ENCODE peak calls at places on chromosome 12, in four cellular contexts. One of them, this sample, is unnamed.

GRCh38 chr12:15858348-15858747 is 23.8 kb upstream of the STRAP start:
- DNase-seq in GM12878: no peak
- DNase-seq in WTC11: no peak
- DNase-seq in K562: no peak
- DNase-seq in this sample: no peak

GRCh38 chr12:53105256-53105655 is 2.0 kb downstream of the SOAT2 start:
- DNase-seq in GM12878: no peak
- DNase-seq in WTC11: no peak
- DNase-seq in K562: peak; percentile 2
- DNase-seq in this sample: no peak

GRCh38 chr12:113302466-113302865 is 32.4 kb downstream of the SLC8B1 start:
- DNase-seq in GM12878: no peak
- DNase-seq in WTC11: no peak
- DNase-seq in K562: no peak
- DNase-seq in this sample: no peak

GRCh38 chr12:23579257-23579656 is 370.2 kb downstream of the SOX5 start:
- DNase-seq in GM12878: no peak
- DNase-seq in WTC11: no peak
- DNase-seq in K562: no peak
- DNase-seq in this sample: no peak

GRCh38 chr12:132886529-132887477 is 602 bp downstream of the CHFR start:
- DNase-seq in GM12878: no peak
- DNase-seq in WTC11: peak; percentile 48
- DNase-seq in K562: no peak
- DNase-seq in this sample: peak; percentile 6

GRCh38 chr12:64633940-64634337 is 23.6 kb downstream of the RASSF3 start:
- DNase-seq in GM12878: no peak
- DNase-seq in WTC11: no peak
- DNase-seq in K562: no peak
- DNase-seq in this sample: peak; percentile 88

GRCh38 chr12:91178139-91178561 is 4.5 kb downstream of the DCN start:
- DNase-seq in GM12878: no peak
- DNase-seq in WTC11: no peak
- DNase-seq in K562: no peak
- DNase-seq in this sample: peak; percentile 6

GRCh38 chr12:58727526-58727925 is 192.8 kb downstream of the LRIG3 start:
- DNase-seq in GM12878: no peak
- DNase-seq in WTC11: no peak
- DNase-seq in K562: no peak
- DNase-seq in this sample: no peak

GRCh38 chr12:72267974-72268373 is 4.2 kb upstream of the TRHDE start:
- DNase-seq in GM12878: no peak
- DNase-seq in WTC11: no peak
- DNase-seq in K562: no peak
- DNase-seq in this sample: no peak

GRCh38 chr12:4197922-4198763 is 75.4 kb upstream of the CCND2 start:
- DNase-seq in GM12878: no peak
- DNase-seq in WTC11: no peak
- DNase-seq in K562: no peak
- DNase-seq in this sample: no peak

GRCh38 chr12:88299567-88300101 is 157.5 kb downstream of the TMTC3 start:
- DNase-seq in GM12878: peak; percentile 91
- DNase-seq in WTC11: no peak
- DNase-seq in K562: peak; percentile 13
- DNase-seq in this sample: no peak

GRCh38 chr12:62434504-62435336 is 31.9 kb upstream of the MON2 start:
- DNase-seq in GM12878: no peak
- DNase-seq in WTC11: no peak
- DNase-seq in K562: no peak
- DNase-seq in this sample: no peak

GRCh38 chr12:29591140-29592020 is 93.9 kb upstream of the OVCH1 start:
- DNase-seq in GM12878: no peak
- DNase-seq in WTC11: peak; percentile 50
- DNase-seq in K562: no peak
- DNase-seq in this sample: no peak

GRCh38 chr12:111215891-111216290 is 153.0 kb downstream of the PHETA1 start:
- DNase-seq in GM12878: no peak
- DNase-seq in WTC11: no peak
- DNase-seq in K562: no peak
- DNase-seq in this sample: no peak

GRCh38 chr12:79548525-79548924 is 142.2 kb downstream of the PAWR start:
- DNase-seq in GM12878: no peak
- DNase-seq in WTC11: no peak
- DNase-seq in K562: no peak
- DNase-seq in this sample: no peak

GRCh38 chr12:13609874-13610273 is 371.5 kb downstream of the GRIN2B start:
- DNase-seq in GM12878: no peak
- DNase-seq in WTC11: no peak
- DNase-seq in K562: no peak
- DNase-seq in this sample: no peak

GRCh38 chr12:69324797-69325466 is 23.2 kb upstream of the LYZ start:
- DNase-seq in GM12878: peak; percentile 26
- DNase-seq in WTC11: no peak
- DNase-seq in K562: no peak
- DNase-seq in this sample: no peak

GRCh38 chr12:5441497-5442236 is 9.8 kb downstream of the NTF3 start:
- DNase-seq in GM12878: no peak
- DNase-seq in WTC11: no peak
- DNase-seq in K562: no peak
- DNase-seq in this sample: no peak

DNA sequence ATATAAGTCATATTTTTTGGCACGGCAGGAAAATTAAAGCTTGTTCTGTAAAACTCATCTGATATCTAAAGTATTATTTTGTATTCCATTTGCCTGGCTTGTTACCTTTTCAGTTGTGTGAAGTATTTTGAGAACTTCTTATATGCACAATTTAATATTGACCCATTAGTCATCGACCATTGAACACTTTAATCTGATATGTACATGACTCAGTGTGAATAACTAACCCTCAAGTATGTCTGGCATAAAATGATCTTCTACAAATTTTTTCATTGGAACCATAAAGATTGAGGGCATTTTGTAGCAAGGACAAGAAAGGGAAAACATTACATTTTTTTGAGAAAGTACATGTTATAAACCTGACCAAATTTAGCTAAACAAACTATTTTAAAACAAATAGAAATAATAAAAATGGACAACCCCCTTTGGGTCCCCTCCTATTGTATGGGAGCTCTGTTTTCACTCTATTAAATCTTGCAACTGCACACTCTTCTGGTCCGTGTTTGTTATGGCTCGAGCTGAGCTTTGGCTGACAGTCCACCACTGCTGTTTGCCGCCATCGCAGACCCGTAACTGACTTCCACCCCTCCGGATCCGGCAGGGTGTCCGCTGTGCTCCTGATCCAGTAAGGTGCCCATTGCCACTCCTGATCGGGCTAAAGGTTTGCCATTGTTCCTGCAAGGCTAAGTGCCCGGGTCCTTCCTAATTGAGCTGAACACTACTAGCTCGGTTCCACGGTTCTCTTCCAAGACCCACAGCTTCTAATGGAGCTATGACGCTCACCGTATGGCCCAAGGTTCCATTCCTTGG is 118.8 kb downstream of the SLC6A15 start:
- DNase-seq in GM12878: no peak
- DNase-seq in WTC11: no peak
- DNase-seq in K562: no peak
- DNase-seq in this sample: no peak
- TF ChIP-seq CBFB in GM12878: no peak
- TF ChIP-seq CBFB in WTC11: no peak
- TF ChIP-seq CBFB in K562: no peak
- TF ChIP-seq CBFB in this sample: no peak

DNA sequence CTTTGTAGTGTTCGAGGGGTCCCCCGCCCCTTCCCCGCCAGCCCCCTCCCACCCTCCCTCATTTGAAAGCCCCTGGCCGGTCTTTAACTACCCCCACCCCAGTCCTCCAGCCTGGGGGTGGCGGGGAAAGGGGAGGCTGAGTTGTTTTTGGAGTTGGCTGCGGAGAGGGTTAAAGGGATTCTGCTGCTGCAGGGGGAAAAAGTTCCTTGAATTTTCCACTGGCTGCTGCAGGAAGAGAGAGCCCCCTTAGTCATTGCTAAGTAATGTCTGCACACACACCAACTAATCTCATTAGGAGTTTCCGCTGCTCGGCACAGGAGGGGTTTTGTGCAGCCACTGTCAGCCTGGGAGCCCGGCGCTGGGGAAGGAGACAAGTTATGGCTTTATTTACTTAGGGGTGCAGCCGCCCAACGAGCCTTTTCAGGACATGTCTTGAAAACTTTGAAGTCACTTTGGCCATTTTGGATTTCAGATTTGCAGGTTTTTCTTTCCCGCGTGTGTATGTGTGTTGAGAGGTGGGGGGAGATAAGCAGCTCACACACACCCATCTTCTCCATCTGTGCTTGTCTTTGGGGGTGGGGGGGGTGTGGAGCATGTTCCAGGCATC is 1.8 kb downstream of the ELK3 start:
- DNase-seq in GM12878: no peak
- DNase-seq in WTC11: peak; percentile 17
- DNase-seq in K562: no peak
- DNase-seq in this sample: no peak
- TF ChIP-seq NR2C2 in GM12878: no peak
- TF ChIP-seq NR2C2 in WTC11: no peak
- TF ChIP-seq NR2C2 in K562: no peak
- TF ChIP-seq NR2C2 in this sample: no peak

GRCh38 chr12:61412209-61412608 is 848.0 kb upstream of the USP15 start:
- DNase-seq in GM12878: no peak
- DNase-seq in WTC11: no peak
- DNase-seq in K562: no peak
- DNase-seq in this sample: no peak

GRCh38 chr12:61414470-61414869 is 845.7 kb upstream of the USP15 start:
- DNase-seq in GM12878: no peak
- DNase-seq in WTC11: no peak
- DNase-seq in K562: no peak
- DNase-seq in this sample: no peak
- TF ChIP-seq CBFB in GM12878: no peak
- TF ChIP-seq CBFB in WTC11: no peak
- TF ChIP-seq CBFB in K562: no peak
- TF ChIP-seq CBFB in this sample: no peak

GRCh38 chr12:48977290-48978281 is 536 bp upstream of the WNT1 start:
- DNase-seq in GM12878: no peak
- DNase-seq in WTC11: peak; percentile 75
- DNase-seq in K562: peak; percentile 88
- DNase-seq in this sample: peak; percentile 59
- TF ChIP-seq NR2C2 in GM12878: no peak
- TF ChIP-seq NR2C2 in WTC11: no peak
- TF ChIP-seq NR2C2 in K562: peak; percentile 36
- TF ChIP-seq NR2C2 in this sample: no peak

DNA sequence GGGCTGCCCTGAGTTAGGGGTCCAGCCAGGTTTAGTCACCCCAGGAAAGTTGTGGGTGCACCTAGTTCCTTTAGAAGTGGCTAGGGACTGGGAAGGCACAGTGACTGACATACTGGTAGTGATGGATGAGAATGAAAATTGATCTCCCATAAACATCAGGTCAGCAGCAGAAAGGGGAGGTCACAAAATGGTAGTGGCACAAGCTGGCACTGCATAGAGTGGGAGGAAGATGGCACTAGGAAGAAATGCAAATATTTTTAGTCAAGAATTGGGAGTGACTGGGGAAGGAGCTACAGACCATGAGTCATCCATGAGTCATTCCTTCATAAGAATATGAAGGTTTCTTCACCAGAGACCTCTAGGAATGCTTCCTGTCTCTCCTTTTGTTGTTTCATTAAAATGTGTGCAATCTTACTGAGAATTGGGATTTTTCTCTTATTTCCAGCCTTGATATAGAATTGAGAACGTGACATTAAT is 198.3 kb upstream of the AMIGO2 start:
- DNase-seq in GM12878: no peak
- DNase-seq in WTC11: no peak
- DNase-seq in K562: peak; percentile 70
- DNase-seq in this sample: no peak
- TF ChIP-seq CBFB in GM12878: no peak
- TF ChIP-seq CBFB in WTC11: no peak
- TF ChIP-seq CBFB in K562: no peak
- TF ChIP-seq CBFB in this sample: no peak

GRCh38 chr12:138171-138897 is 71.8 kb downstream of the IQSEC3 start:
- DNase-seq in GM12878: no peak
- DNase-seq in WTC11: no peak
- DNase-seq in K562: no peak
- DNase-seq in this sample: no peak

GRCh38 chr12:143964-144649 is 69.8 kb downstream of the SLC6A12 start:
- DNase-seq in GM12878: no peak
- DNase-seq in WTC11: no peak
- DNase-seq in K562: no peak
- DNase-seq in this sample: peak; percentile 62

GRCh38 chr12:139585-139984 is 73.0 kb downstream of the IQSEC3 start:
- DNase-seq in GM12878: no peak
- DNase-seq in WTC11: no peak
- DNase-seq in K562: no peak
- DNase-seq in this sample: no peak

GRCh38 chr12:135127-135526 is 68.6 kb downstream of the IQSEC3 start:
- DNase-seq in GM12878: no peak
- DNase-seq in WTC11: no peak
- DNase-seq in K562: no peak
- DNase-seq in this sample: no peak

GRCh38 chr12:138898-139534 is 72.4 kb downstream of the IQSEC3 start:
- DNase-seq in GM12878: no peak
- DNase-seq in WTC11: peak; percentile 49
- DNase-seq in K562: no peak
- DNase-seq in this sample: no peak
- TF ChIP-seq NR2C2 in GM12878: no peak
- TF ChIP-seq NR2C2 in WTC11: no peak
- TF ChIP-seq NR2C2 in K562: no peak
- TF ChIP-seq NR2C2 in this sample: no peak

DNA sequence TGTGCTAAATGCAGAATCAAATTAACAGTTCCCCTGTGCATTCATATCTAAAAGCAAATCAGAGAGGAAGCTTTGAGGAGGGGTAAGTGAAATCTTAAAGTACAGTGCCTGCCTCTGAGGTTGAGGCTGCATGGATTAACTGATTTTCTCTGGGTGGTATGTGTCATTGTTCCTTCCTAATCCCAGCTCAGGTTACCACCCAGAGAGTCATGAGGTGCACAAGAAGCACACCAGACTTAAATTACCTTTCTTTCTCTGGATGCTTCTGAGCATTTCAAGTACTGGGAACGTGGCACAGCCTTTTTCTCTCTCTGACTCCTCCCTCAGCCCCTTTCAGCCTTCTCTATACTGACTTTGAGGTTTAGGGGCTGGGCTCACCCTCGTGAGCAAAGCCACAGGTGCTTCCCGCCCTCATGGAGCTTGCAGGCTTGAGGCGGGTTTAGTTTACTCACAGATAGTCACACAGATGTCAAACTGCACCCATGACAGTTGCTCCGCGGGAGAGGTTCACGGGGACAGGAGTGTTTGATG is 237.6 kb upstream of the CRY1 start:
- DNase-seq in GM12878: no peak
- DNase-seq in WTC11: no peak
- DNase-seq in K562: no peak
- DNase-seq in this sample: no peak
- TF ChIP-seq CBFB in GM12878: no peak
- TF ChIP-seq CBFB in WTC11: no peak
- TF ChIP-seq CBFB in K562: no peak
- TF ChIP-seq CBFB in this sample: no peak

DNA sequence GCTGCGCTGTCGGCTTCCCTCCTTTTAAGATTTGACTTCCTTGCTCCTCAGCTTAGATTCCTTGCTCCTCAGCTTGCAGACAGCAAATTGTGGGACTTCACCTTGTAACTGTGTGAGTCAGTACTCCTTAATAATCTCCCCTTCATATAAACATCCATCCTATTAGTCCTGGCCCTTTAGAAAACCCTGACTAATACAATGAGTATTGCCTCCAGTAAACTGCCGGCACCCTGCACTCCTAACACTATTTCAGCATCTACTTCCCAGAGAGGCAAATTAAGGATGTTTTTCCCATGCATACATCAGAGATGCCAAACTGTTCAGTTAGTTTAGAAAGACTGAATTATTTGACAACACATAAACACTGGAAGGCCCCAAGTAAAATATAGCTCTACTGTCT is 611.3 kb upstream of the TMEM132C start:
- DNase-seq in GM12878: no peak
- DNase-seq in WTC11: no peak
- DNase-seq in K562: no peak
- DNase-seq in this sample: no peak
- TF ChIP-seq NR2C2 in GM12878: no peak
- TF ChIP-seq NR2C2 in WTC11: no peak
- TF ChIP-seq NR2C2 in K562: no peak
- TF ChIP-seq NR2C2 in this sample: no peak

This sample was measured in HepG2.